ENCODE peak calls at places on chromosomes 16 and 17, in four cellular contexts. E is cardiac fibroblast, A is iPS DF 6.9, J is A172. L is an unnamed sample.

GRCh38 chr17:40092581-40092980 is 7.8 kb downstream of the NR1D1 start:
- DNase-seq in E (no peak), A (no peak), J (no peak), L (no peak)

GRCh38 chr16:86823125-86823524 is 244.8 kb downstream of the FOXL1 start:
- DNase-seq in A (no peak), E (peak; percentile 38), J (no peak), L (no peak)

GRCh38 chr17:65560628-65561371 is 648 bp downstream of the AXIN2 start:
- DNase-seq in E (peak; percentile 88), J (peak; percentile 51), A (peak; percentile 50), L (peak; percentile 86)

GRCh38 chr17:80780381-80781187 is 211.1 kb upstream of the CHMP6 start:
- DNase-seq in E (no peak), A (no peak), J (no peak), L (no peak)

GRCh38 chr17:36149296-36149820 is 27.1 kb downstream of the TBC1D3B start:
- DNase-seq in E (peak; percentile 78), A (no peak), J (peak; percentile 70), L (no peak)

GRCh38 chr16:25553711-25554436 is 137.9 kb upstream of the HS3ST4 start:
- DNase-seq in J (no peak), E (peak; percentile 8), A (no peak), L (no peak)

GRCh38 chr17:4504188-4504587 is 5.5 kb downstream of the SPNS2 start:
- DNase-seq in E (no peak), J (no peak), A (no peak), L (no peak)

GRCh38 chr17:40915721-40916256 is 21.7 kb downstream of the KRT23 start:
- DNase-seq in A (no peak), E (peak; percentile 68), J (no peak), L (no peak)

GRCh38 chr17:57370051-57370581 is 113.8 kb downstream of the MSI2 start:
- DNase-seq in A (no peak), J (peak; percentile 12), E (peak; percentile 81), L (no peak)

GRCh38 chr16:35724551-35724950 is 2265.1 kb downstream of the TP53TG3F start:
- DNase-seq in E (no peak), J (no peak), A (no peak), L (no peak)

GRCh38 chr17:7843536-7844291 is 9.7 kb downstream of the KDM6B start:
- DNase-seq in A (no peak), E (peak; percentile 91), J (peak; percentile 87), L (no peak)

GRCh38 chr17:17796787-17797061 is 40.1 kb downstream of the SREBF1 start:
- DNase-seq in E (no peak), J (no peak), A (no peak), L (no peak)

GRCh38 chr17:12545877-12546513 is 119.7 kb upstream of the MYOCD start:
- DNase-seq in J (peak; percentile 21), E (peak; percentile 72), A (peak; percentile 73), L (peak; percentile 27)

GRCh38 chr17:64984776-64985521 is 65.7 kb upstream of the LRRC37A3 start:
- DNase-seq in A (no peak), E (peak; percentile 34), J (peak; percentile 49), L (no peak)

GRCh38 chr17:19322861-19323260 is 39.7 kb downstream of the B9D1 start:
- DNase-seq in E (no peak), A (no peak), J (no peak), L (no peak)

GRCh38 chr17:51820252-51820651 is 338.3 kb downstream of the CA10 start:
- DNase-seq in J (no peak), E (no peak), A (no peak), L (no peak)

GRCh38 chr17:32859857-32860525 is 16.9 kb downstream of the MYO1D start:
- DNase-seq in E (no peak), J (no peak), A (no peak), L (no peak)

GRCh38 chr16:66385415-66385814 is 18.9 kb downstream of the CDH5 start:
- DNase-seq in E (no peak), A (no peak), J (no peak), L (no peak)

GRCh38 chr16:1135459-1135825 is 17.5 kb upstream of the CACNA1H start:
- DNase-seq in J (no peak), A (no peak), E (no peak), L (no peak)

GRCh38 chr16:75238853-75239371 is 12.5 kb downstream of the BCAR1 start:
- DNase-seq in J (peak; percentile 71), A (no peak), E (no peak), L (no peak)

GRCh38 chr17:31048142-31048541 is 46.6 kb upstream of the NF1 start:
- DNase-seq in E (no peak), J (no peak), A (no peak), L (no peak)

GRCh38 chr16:72990003-72990521 is 57.9 kb downstream of the ZFHX3 start:
- DNase-seq in A (no peak), J (peak; percentile 84), E (peak; percentile 83), L (no peak)

GRCh38 chr16:72210072-72210471 is 38.1 kb upstream of the PMFBP1 start:
- DNase-seq in J (no peak), E (no peak), A (no peak), L (no peak)

GRCh38 chr16:63617047-63617989 is 1504.5 kb downstream of the CDH11 start:
- DNase-seq in E (no peak), A (no peak), J (no peak), L (no peak)

GRCh38 chr17:41777579-41778188 is 8.8 kb downstream of the JUP start:
- DNase-seq in E (peak; percentile 95), J (peak; percentile 95), A (no peak), L (no peak)

GRCh38 chr17:44502598-44503079 is 567 bp downstream of the GPATCH8 start:
- DNase-seq in J (peak; percentile 25), A (no peak), E (peak; percentile 34), L (no peak)

GRCh38 chr16:85126731-85127662 is 14.7 kb upstream of the CIBAR2 start:
- DNase-seq in E (peak; percentile 71), J (peak; percentile 66), A (no peak), L (no peak)

GRCh38 chr17:850828-851759 is 68.9 kb downstream of the MRM3 start:
- DNase-seq in J (no peak), A (no peak), E (peak; percentile 37), L (no peak)

GRCh38 chr17:75601057-75601987 is 13.7 kb downstream of the MYO15B start:
- DNase-seq in E (peak; percentile 44), J (peak; percentile 35), A (no peak), L (peak; percentile 97)

GRCh38 chr17:43456661-43457361 is 27.0 kb upstream of the DHX8 start:
- DNase-seq in E (peak; percentile 12), J (peak; percentile 53), A (no peak), L (no peak)

GRCh38 chr17:27631897-27632725 is 1.1 kb downstream of the LGALS9 start:
- DNase-seq in E (no peak), A (no peak), J (no peak), L (no peak)

GRCh38 chr16:29804455-29805231 is 1.7 kb upstream of the MAZ start:
- DNase-seq in E (peak; percentile 46), J (no peak), A (no peak), L (no peak)

GRCh38 chr16:17983114-17983513 is 353.4 kb downstream of the NPIPA8 start:
- DNase-seq in J (no peak), A (no peak), E (no peak), L (no peak)

GRCh38 chr17:2253768-2254406 is 49.7 kb downstream of the SMG6 start:
- DNase-seq in J (no peak), E (peak; percentile 13), A (no peak), L (no peak)

GRCh38 chr16:15482068-15482747 is 47.8 kb downstream of the BMERB1 start:
- DNase-seq in A (peak; percentile 16), J (peak; percentile 99), E (peak; percentile 97), L (no peak)

GRCh38 chr17:82029391-82029790 is 2.1 kb upstream of the RAC3 start:
- DNase-seq in J (no peak), E (no peak), A (no peak), L (no peak)

GRCh38 chr17:77795685-77796084 is 162.8 kb upstream of the TNRC6C start:
- DNase-seq in A (no peak), J (no peak), E (no peak), L (no peak)

GRCh38 chr16:87661561-87661960 is 59.3 kb downstream of the JPH3 start:
- DNase-seq in A (peak; percentile 29), J (no peak), E (peak; percentile 49), L (peak; percentile 31)

GRCh38 chr17:2337152-2337810 is at the start of gene SGSM2:
- DNase-seq in E (peak; percentile 31), J (no peak), A (no peak), L (no peak)

L was measured in H1.